ENCODE peak calls at places on chromosomes 1 and 21, in seven cellular contexts. F is psoas muscle, N is GM12865, L is RWPE2, I is mucosa of descending colon, T is mammary epithelial cell, O is fibroblast of pulmonary artery. G is an unnamed sample.

GRCh38 chr1:172653015-172653709 is 5.7 kb upstream of the FASLG start:
- DNase-seq in F (no peak), N (no peak), L (no peak), I (no peak), T (peak; percentile 54), O (peak; percentile 61), G (no peak)

GRCh38 chr1:234079896-234080295 is 175.4 kb downstream of the SLC35F3 start:
- DNase-seq in F (no peak), N (no peak), L (no peak), I (no peak), T (no peak), O (no peak), G (no peak)

GRCh38 chr1:65820983-65821382 is 28.3 kb downstream of the PDE4B start:
- DNase-seq in F (no peak), N (no peak), L (no peak), I (no peak), T (peak; percentile 52), O (peak; percentile 79), G (no peak)

GRCh38 chr1:68107771-68108170 is 57.3 kb upstream of the DIRAS3 start:
- DNase-seq in F (no peak), N (no peak), L (no peak), I (no peak), T (peak; percentile 75), O (peak; percentile 57), G (no peak)

GRCh38 chr1:161159915-161160248 is 582 bp downstream of the USP21 start:
- DNase-seq in F (no peak), N (peak; percentile 30), L (no peak), I (no peak), T (no peak), O (no peak), G (no peak)

GRCh38 chr1:116334015-116334547 is 39.0 kb upstream of the ATP1A1 start:
- DNase-seq in F (no peak), N (no peak), L (no peak), I (peak; percentile 62), T (peak; percentile 72), O (peak; percentile 58), G (no peak)

GRCh38 chr1:210025870-210026269 is 87.9 kb downstream of the SYT14 start:
- DNase-seq in F (no peak), N (no peak), L (no peak), I (no peak), T (no peak), O (no peak), G (no peak)

GRCh38 chr1:90835172-90835660 is 118.1 kb upstream of the BARHL2 start:
- DNase-seq in F (no peak), N (no peak), L (no peak), I (no peak), T (no peak), O (no peak), G (no peak)

GRCh38 chr1:244319283-244320132 is 132.2 kb downstream of the ADSS2 start:
- DNase-seq in F (no peak), N (peak; percentile 85), L (no peak), I (no peak), T (peak; percentile 87), O (peak; percentile 74), G (peak; percentile 53)

GRCh38 chr1:1425753-1426495 is 4.8 kb upstream of the ANKRD65 start:
- DNase-seq in F (no peak), N (no peak), L (peak; percentile 67), I (no peak), T (no peak), O (no peak), G (no peak)

GRCh38 chr1:151311589-151312331 is 15.5 kb downstream of the PI4KB start:
- DNase-seq in F (peak; percentile 89), N (peak; percentile 10), L (peak; percentile 98), I (peak; percentile 50), T (peak; percentile 99), O (peak; percentile 99), G (peak; percentile 92)

GRCh38 chr21:38538353-38538752 is 40.1 kb upstream of the ERG start:
- DNase-seq in F (no peak), N (no peak), L (no peak), I (no peak), T (peak; percentile 23), O (peak; percentile 2), G (no peak)

GRCh38 chr1:201511925-201512539 is 5.1 kb upstream of the CSRP1 start:
- DNase-seq in F (peak; percentile 77), N (peak; percentile 66), L (no peak), I (no peak), T (no peak), O (no peak), G (no peak)

GRCh38 chr1:5847013-5847654 is 145.1 kb downstream of the NPHP4 start:
- DNase-seq in F (no peak), N (peak; percentile 10), L (no peak), I (peak; percentile 4), T (no peak), O (peak; percentile 46), G (no peak)

GRCh38 chr1:91674107-91674506 is 173.5 kb downstream of the CDC7 start:
- DNase-seq in F (no peak), N (no peak), L (no peak), I (no peak), T (no peak), O (no peak), G (no peak)

GRCh38 chr1:29196863-29197589 is 15.3 kb upstream of the SRSF4 start:
- DNase-seq in F (no peak), N (no peak), L (no peak), I (no peak), T (peak; percentile 55), O (peak; percentile 33), G (no peak)

GRCh38 chr1:247357781-247358211 is 26.1 kb upstream of the ZNF496 start:
- DNase-seq in F (no peak), N (peak; percentile 85), L (no peak), I (peak; percentile 26), T (peak; percentile 32), O (peak; percentile 81), G (peak; percentile 21)

GRCh38 chr1:81512242-81512641 is 288.5 kb upstream of the ADGRL2 start:
- DNase-seq in F (no peak), N (no peak), L (no peak), I (no peak), T (no peak), O (peak; percentile 32), G (no peak)

GRCh38 chr1:40636777-40637176 is 28.7 kb downstream of the RIMS3 start:
- DNase-seq in F (no peak), N (no peak), L (peak; percentile 23), I (no peak), T (no peak), O (no peak), G (no peak)

GRCh38 chr1:186152227-186152944 is 222.7 kb downstream of the TPR start:
- DNase-seq in F (no peak), N (no peak), L (no peak), I (no peak), T (peak; percentile 91), O (peak; percentile 65), G (no peak)

GRCh38 chr1:230578621-230579020 is 63.7 kb upstream of the COG2 start:
- DNase-seq in F (no peak), N (no peak), L (no peak), I (no peak), T (no peak), O (no peak), G (no peak)

GRCh38 chr1:85375422-85375934 is 89.5 kb downstream of the DDAH1 start:
- DNase-seq in F (no peak), N (no peak), L (no peak), I (no peak), T (no peak), O (no peak), G (no peak)

GRCh38 chr1:151846686-151847227 is 6.8 kb downstream of the THEM5 start:
- DNase-seq in F (no peak), N (no peak), L (no peak), I (no peak), T (no peak), O (no peak), G (no peak)

GRCh38 chr21:44957901-44958451 is 18.1 kb downstream of the SLX9 start:
- DNase-seq in F (peak; percentile 62), N (no peak), L (no peak), I (no peak), T (no peak), O (no peak), G (no peak)
- H3K4me3 ChIP-seq in F (no peak overlapping the region), N (no peak overlapping the region), L (no peak overlapping the region), I (no peak overlapping the region), T (no peak overlapping the region), O (no peak overlapping the region), G (no peak overlapping the region)

GRCh38 chr1:220497220-220497756 is 30.6 kb upstream of the MARK1 start:
- DNase-seq in F (no peak), N (no peak), L (no peak), I (no peak), T (peak; percentile 81), O (no peak), G (no peak)

GRCh38 chr1:220487297-220487820 is 40.6 kb upstream of the MARK1 start:
- DNase-seq in F (no peak), N (peak; percentile 10), L (no peak), I (peak; percentile 74), T (peak; percentile 90), O (peak; percentile 61), G (no peak)

GRCh38 chr1:220492671-220493070 is 35.3 kb upstream of the MARK1 start:
- DNase-seq in F (no peak), N (no peak), L (no peak), I (no peak), T (no peak), O (no peak), G (no peak)

GRCh38 chr1:220491891-220492290 is 36.0 kb upstream of the MARK1 start:
- DNase-seq in F (no peak), N (no peak), L (no peak), I (no peak), T (no peak), O (no peak), G (no peak)
- TF ChIP-seq CTCF in F (no peak), N (no peak), L (no peak), I (no peak), T (no peak), O (no peak), G (no peak)

GRCh38 chr1:165869343-165869742 is 41.9 kb downstream of the UCK2 start:
- DNase-seq in F (no peak), N (no peak), L (no peak), I (no peak), T (no peak), O (peak; percentile 16), G (no peak)
- H3K4me3 ChIP-seq in F (no peak overlapping the region), N (no peak overlapping the region), L (no peak overlapping the region), I (no peak overlapping the region), T (no peak overlapping the region), O (no peak overlapping the region), G (no peak overlapping the region)

GRCh38 chr1:215081566-215082531 is 688 bp upstream of the KCNK2 start:
- DNase-seq in F (peak; percentile 46), N (no peak), L (no peak), I (no peak), T (no peak), O (no peak), G (no peak)

GRCh38 chr1:215079456-215079855 is 3.1 kb upstream of the KCNK2 start:
- DNase-seq in F (no peak), N (no peak), L (no peak), I (no peak), T (no peak), O (no peak), G (no peak)

GRCh38 chr1:215087603-215088002 is 5.1 kb downstream of the KCNK2 start:
- DNase-seq in F (no peak), N (no peak), L (no peak), I (no peak), T (no peak), O (no peak), G (no peak)

GRCh38 chr1:215083408-215083961 is 948 bp downstream of the KCNK2 start:
- DNase-seq in F (no peak), N (no peak), L (no peak), I (no peak), T (no peak), O (peak; percentile 15), G (peak; percentile 85)

GRCh38 chr1:215082532-215083407 is at the start of gene KCNK2:
- DNase-seq in F (peak; percentile 50), N (no peak), L (no peak), I (no peak), T (no peak), O (peak; percentile 6), G (no peak)
- TF ChIP-seq CTCF in F (no peak), N (no peak), L (no peak), I (no peak), T (no peak), O (no peak), G (no peak)

G was measured in lower leg skin.